ENCODE peak calls at places on chromosomes 11 and 22, in four cellular contexts. A is neuronal stem cell, D is mesendoderm, S is H1. F is an unnamed sample.

GRCh38 chr22:45105281-45105700 is 58.4 kb upstream of the NUP50 start:
- DNase-seq in D (no peak), A (no peak), S (no peak), F (peak; percentile 97)

GRCh38 chr11:116929393-116930090 is 92.1 kb upstream of the APOA1 start:
- DNase-seq in A (no peak), S (no peak), D (no peak), F (peak; percentile 19)

GRCh38 chr11:66820381-66820780 is 22.9 kb upstream of the RCE1 start:
- DNase-seq in A (no peak), D (no peak), S (no peak), F (no peak)

GRCh38 chr11:5196731-5197130 is 3.8 kb downstream of the OR51V1 start:
- DNase-seq in D (no peak), A (no peak), S (no peak), F (peak; percentile 10)

GRCh38 chr22:20946080-20946986 is 20.7 kb upstream of the AIFM3 start:
- DNase-seq in D (no peak), A (no peak), S (no peak), F (peak; percentile 34)

GRCh38 chr22:45731798-45732495 is 60.3 kb downstream of the ATXN10 start:
- DNase-seq in A (no peak), D (peak; percentile 38), S (no peak), F (peak; percentile 47)

GRCh38 chr11:46072172-46072964 is 48.9 kb downstream of the PHF21A start:
- DNase-seq in A (no peak), D (no peak), S (no peak), F (no peak)

GRCh38 chr11:30481816-30482215 is 104.3 kb downstream of the MPPED2 start:
- DNase-seq in A (no peak), S (no peak), D (no peak), F (no peak)

GRCh38 chr11:78773503-78773902 is 198.8 kb upstream of the NARS2 start:
- DNase-seq in A (no peak), D (no peak), S (no peak), F (no peak)

GRCh38 chr11:24406389-24406788 is 90.5 kb upstream of the LUZP2 start:
- DNase-seq in S (no peak), D (peak; percentile 7), A (no peak), F (no peak)

GRCh38 chr11:126607374-126607773 is 251.9 kb downstream of the ST3GAL4 start:
- DNase-seq in D (peak; percentile 79), A (peak; percentile 59), S (peak; percentile 61), F (peak; percentile 66)

GRCh38 chr11:94597896-94598295 is 30.7 kb downstream of the PIWIL4 start:
- DNase-seq in D (no peak), A (no peak), S (no peak), F (peak; percentile 17)

GRCh38 chr11:9825315-9825714 is 161.4 kb downstream of the SWAP70 start:
- DNase-seq in S (no peak), D (no peak), A (no peak), F (peak; percentile 38)

GRCh38 chr11:79501688-79502087 is 60.9 kb upstream of the TENM4 start:
- DNase-seq in S (no peak), A (no peak), D (no peak), F (no peak)

GRCh38 chr11:57598831-57599155 is 1.3 kb downstream of the SERPING1 start:
- DNase-seq in D (peak; percentile 8), S (no peak), A (no peak), F (peak; percentile 53)

GRCh38 chr11:79076526-79077115 is 364.2 kb downstream of the TENM4 start:
- DNase-seq in D (peak; percentile 50), S (no peak), A (no peak), F (no peak)

GRCh38 chr22:38314992-38315800 is 2.0 kb downstream of the CSNK1E start:
- DNase-seq in D (peak; percentile 23), A (no peak), S (no peak), F (peak; percentile 35)

GRCh38 chr11:18599739-18600230 is at the start of gene MISFA:
- DNase-seq in A (no peak), S (no peak), D (no peak), F (peak; percentile 18)

GRCh38 chr11:128513915-128514681 is 73.3 kb downstream of the ETS1 start:
- DNase-seq in A (no peak), S (no peak), D (no peak), F (no peak)

GRCh38 chr22:33922268-33922667 is 2.0 kb upstream of the LARGE1 start:
- DNase-seq in S (no peak), D (peak; percentile 75), A (no peak), F (peak; percentile 34)

GRCh38 chr11:82682003-82682751 is 51.5 kb downstream of the FAM181B start:
- DNase-seq in D (peak; percentile 88), S (no peak), A (peak; percentile 40), F (peak; percentile 75)

GRCh38 chr11:86205415-86206268 is 38.9 kb upstream of the EED start:
- DNase-seq in S (no peak), A (no peak), D (no peak), F (no peak)

GRCh38 chr11:94658888-94659287 is 91.7 kb downstream of the PIWIL4 start:
- DNase-seq in S (no peak), A (no peak), D (peak; percentile 53), F (no peak)

GRCh38 chr11:45390407-45390806 is 104.3 kb upstream of the SYT13 start:
- DNase-seq in D (no peak), A (no peak), S (no peak), F (no peak)

GRCh38 chr11:76699461-76700091 is 29.0 kb upstream of the LRRC32 start:
- DNase-seq in S (no peak), A (no peak), D (no peak), F (peak; percentile 48)

GRCh38 chr11:10858505-10859360 is 880 bp upstream of the ZBED5 start:
- DNase-seq in S (no peak), D (peak; percentile 86), A (no peak), F (peak; percentile 19)

GRCh38 chr22:45211435-45211834 is 29.3 kb downstream of the KIAA0930 start:
- DNase-seq in A (no peak), S (no peak), D (no peak), F (no peak)

GRCh38 chr11:110430267-110431211 is 791 bp downstream of the FDX1 start:
- DNase-seq in D (peak; percentile 54), S (no peak), A (peak; percentile 12), F (peak; percentile 56)

GRCh38 chr11:92735039-92735438 is 234.4 kb upstream of the MTNR1B start:
- DNase-seq in D (peak; percentile 26), S (no peak), A (no peak), F (no peak)

GRCh38 chr11:86245369-86246292 is 1.1 kb downstream of the EED start:
- DNase-seq in A (peak; percentile 17), S (no peak), D (peak; percentile 60), F (peak; percentile 6)

GRCh38 chr22:20952544-20953341 is 14.3 kb upstream of the AIFM3 start:
- DNase-seq in S (no peak), D (no peak), A (no peak), F (no peak)

GRCh38 chr11:2655834-2656622 is 43.8 kb downstream of the KCNQ1OT1 start:
- DNase-seq in A (no peak), S (no peak), D (peak; percentile 23), F (peak; percentile 51)

DNA sequence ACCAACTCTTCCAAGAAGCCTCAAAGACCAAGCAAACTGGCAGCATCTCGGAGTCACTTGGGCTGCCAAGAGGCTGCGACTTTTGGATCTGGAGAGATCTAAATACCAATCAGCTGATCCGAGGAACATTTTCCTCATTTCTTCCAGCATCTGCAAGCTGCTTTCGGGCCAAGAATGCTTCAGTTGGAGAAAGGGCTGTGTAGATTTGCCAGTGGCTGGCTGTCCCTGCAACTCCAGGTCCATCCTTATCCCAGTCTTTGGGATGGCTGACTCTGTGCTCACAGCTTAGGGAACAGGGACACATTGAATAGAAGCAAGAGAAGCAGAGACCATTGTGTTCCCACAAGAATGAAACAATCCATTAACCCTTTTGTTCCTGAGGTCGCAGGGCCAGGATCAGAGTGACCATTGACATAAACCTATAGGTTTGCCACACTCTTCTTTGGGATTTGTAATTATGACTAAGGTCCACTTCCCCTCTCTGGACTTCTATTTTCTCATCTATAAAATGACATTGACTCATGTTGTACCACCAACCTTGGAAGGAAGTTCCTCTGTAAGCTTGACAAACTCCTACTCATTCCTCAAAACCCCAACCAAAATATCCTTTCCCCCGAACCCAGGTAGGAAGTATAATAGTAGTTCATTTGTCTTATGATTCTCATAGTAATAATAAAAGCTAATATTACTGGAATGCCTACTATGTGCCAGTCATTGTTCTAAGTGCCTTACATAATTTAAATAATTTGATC is 340.8 kb downstream of the MN1 start:
- DNase-seq in A (no peak), S (no peak), D (peak; percentile 58), F (peak; percentile 60)
- H2BK120ac ChIP-seq in A (no peak overlapping the region), S (no peak overlapping the region), D (no peak overlapping the region), F (peak overlapping the region; percentile 99)

GRCh38 chr11:69748637-69749036 is 26.5 kb downstream of the FGF4 start:
- DNase-seq in A (no peak), D (no peak), S (no peak), F (no peak)

GRCh38 chr11:69746780-69747742 is 28.1 kb downstream of the FGF4 start:
- DNase-seq in D (peak; percentile 37), S (no peak), A (no peak), F (no peak)

GRCh38 chr11:69744435-69744834 is 30.7 kb downstream of the FGF4 start:
- DNase-seq in D (peak; percentile 97), S (peak; percentile 49), A (no peak), F (peak; percentile 78)

GRCh38 chr11:69746140-69746539 is 29.0 kb downstream of the FGF4 start:
- DNase-seq in A (no peak), D (no peak), S (no peak), F (no peak)

DNA sequence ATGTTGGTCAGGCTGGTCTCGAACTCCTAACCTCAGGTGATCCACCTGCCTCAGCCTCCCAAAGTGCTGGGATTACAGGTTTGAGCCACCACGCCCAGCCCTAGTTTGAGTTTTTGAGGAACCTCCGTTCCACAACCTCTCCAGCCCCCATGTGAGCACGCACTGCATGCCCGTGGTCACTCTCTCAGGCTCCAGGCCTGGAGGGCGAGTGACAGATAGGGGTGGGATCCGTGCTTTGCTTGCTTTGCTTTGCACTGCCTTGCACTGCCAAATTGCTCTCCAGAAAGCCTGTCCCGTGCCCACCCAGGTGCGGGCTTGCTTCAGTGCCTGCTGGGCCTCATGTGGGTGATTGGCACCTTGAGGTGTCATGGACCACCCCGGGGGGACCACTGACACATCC is 29.9 kb downstream of the FGF4 start:
- DNase-seq in S (no peak), D (no peak), A (no peak), F (no peak)
- H2BK120ac ChIP-seq in S (no peak overlapping the region), D (no peak overlapping the region), A (no peak overlapping the region), F (peak overlapping the region; percentile 83)

DNA sequence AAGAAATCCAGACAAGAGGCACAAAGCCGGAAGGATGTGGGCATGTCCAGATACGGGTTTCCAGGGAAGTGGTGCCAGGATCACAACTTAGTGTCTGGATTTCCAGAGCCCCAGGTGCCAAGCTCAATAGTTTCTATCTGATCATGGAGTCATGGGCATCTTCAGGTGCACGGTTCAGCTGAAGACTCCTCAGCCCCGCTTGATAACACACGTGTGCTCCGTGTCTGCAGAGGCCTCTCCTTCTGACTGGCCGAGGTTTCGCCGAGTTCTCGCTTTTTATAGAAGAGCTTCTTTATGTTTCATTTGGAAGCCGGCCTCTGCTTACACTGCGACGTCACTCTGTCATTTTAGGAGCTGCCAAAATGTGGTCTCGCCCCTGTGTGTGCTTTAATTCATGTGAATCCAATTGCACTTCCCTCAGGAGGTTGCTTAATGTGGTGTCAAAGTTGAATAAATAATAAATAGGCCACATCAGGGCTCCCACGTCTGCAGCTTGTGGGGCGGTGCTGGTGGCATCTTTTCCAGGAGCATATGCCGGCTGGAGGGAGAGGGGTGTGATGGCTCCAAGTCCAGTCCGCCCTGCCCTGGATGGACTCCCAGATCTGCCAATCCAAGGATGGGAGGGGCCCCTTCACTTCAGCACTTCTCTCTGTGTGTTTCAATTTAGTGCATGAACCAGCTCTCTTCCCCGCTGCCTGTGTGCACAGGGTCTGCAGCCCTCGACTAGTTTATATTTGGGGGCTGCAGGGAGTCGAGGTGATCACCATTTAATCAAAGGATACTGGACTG is 1410.8 kb downstream of the TBC1D22A start:
- DNase-seq in A (no peak), S (no peak), D (no peak), F (no peak)
- H2BK120ac ChIP-seq in A (no peak overlapping the region), S (no peak overlapping the region), D (no peak overlapping the region), F (no peak overlapping the region)

GRCh38 chr11:62880231-62880802 is 379 bp upstream of the SLC3A2 start:
- DNase-seq in S (no peak), A (no peak), D (no peak), F (peak; percentile 88)
- H2BK120ac ChIP-seq in S (no peak overlapping the region), A (peak overlapping the region; percentile 62), D (no peak overlapping the region), F (peak overlapping the region; percentile 94)

F was measured in IMR-90.